ENCODE peak calls at places on chromosomes 7 and 10, in seven cellular contexts. C is adrenal gland, J is heart left ventricle, W is AG04450, O is GM23248, I is SK-N-SH, B is A673. U is an unnamed sample.

GRCh38 chr7:130242198-130243014 is 24.3 kb upstream of the CPA2 start:
- DNase-seq in C (peak), O (peak), I (peak), J (peak), W (peak), B (peak), U (peak)

GRCh38 chr10:122141821-122142651 is 129.1 kb upstream of the BTBD16 start:
- DNase-seq in I (no peak), B (no peak), W (no peak), C (no peak), O (peak), J (peak), U (no peak)

GRCh38 chr7:115728518-115728917 is 302.0 kb downstream of the TFEC start:
- DNase-seq in I (no peak), J (no peak), B (no peak), W (no peak), C (no peak), O (no peak), U (no peak)

GRCh38 chr7:92834661-92835139 is 1.7 kb downstream of the CDK6 start:
- DNase-seq in C (peak), W (no peak), B (no peak), I (peak), O (peak), J (peak), U (no peak)

GRCh38 chr10:13382759-13383753 is 35.0 kb upstream of the SEPHS1 start:
- DNase-seq in W (no peak), I (no peak), B (no peak), J (no peak), C (no peak), O (peak), U (no peak)

GRCh38 chr7:136938476-136938875 is 70.0 kb downstream of the CHRM2 start:
- DNase-seq in I (no peak), W (no peak), O (no peak), C (no peak), J (no peak), B (no peak), U (no peak)

GRCh38 chr10:43409385-43410109 is 561 bp upstream of the HNRNPF start:
- DNase-seq in W (no peak), O (peak), C (peak), J (peak), I (peak), B (no peak), U (peak)

GRCh38 chr7:92714280-92714679 is 122.1 kb downstream of the CDK6 start:
- DNase-seq in B (no peak), C (no peak), I (no peak), J (no peak), W (no peak), O (no peak), U (no peak)

GRCh38 chr7:156832195-156832877 is 60.6 kb downstream of the LMBR1 start:
- DNase-seq in J (no peak), W (no peak), C (no peak), O (no peak), B (no peak), I (no peak), U (no peak)

GRCh38 chr7:138967159-138967558 is 14.0 kb downstream of the KIAA1549 start:
- DNase-seq in I (no peak), J (no peak), B (no peak), O (no peak), C (no peak), W (no peak), U (no peak)

GRCh38 chr7:92806496-92806895 is 29.9 kb downstream of the CDK6 start:
- DNase-seq in W (no peak), C (no peak), O (no peak), J (no peak), B (no peak), I (no peak), U (no peak)

GRCh38 chr10:60312818-60313588 is 76.7 kb downstream of the ANK3 start:
- DNase-seq in W (no peak), B (peak), J (no peak), C (no peak), O (peak), I (no peak), U (no peak)

GRCh38 chr10:122821808-122822207 is 23.8 kb downstream of the CUZD1 start:
- DNase-seq in I (no peak), W (no peak), O (no peak), J (no peak), C (no peak), B (no peak), U (no peak)

GRCh38 chr7:17624379-17624778 is 315.9 kb downstream of the SNX13 start:
- DNase-seq in O (no peak), B (no peak), I (no peak), C (no peak), J (no peak), W (no peak), U (no peak)

GRCh38 chr10:13672505-13672904 is 85.7 kb downstream of the PRPF18 start:
- DNase-seq in W (no peak), I (no peak), B (peak), J (no peak), O (no peak), C (no peak), U (no peak)

GRCh38 chr7:94289071-94289470 is 105.6 kb upstream of the COL1A2 start:
- DNase-seq in J (peak), C (peak), W (peak), B (peak), I (peak), O (peak), U (no peak)

GRCh38 chr10:73113543-73113942 is 3.3 kb downstream of the NUDT13 start:
- DNase-seq in B (no peak), I (no peak), C (no peak), W (no peak), O (peak), J (no peak), U (no peak)

DNA sequence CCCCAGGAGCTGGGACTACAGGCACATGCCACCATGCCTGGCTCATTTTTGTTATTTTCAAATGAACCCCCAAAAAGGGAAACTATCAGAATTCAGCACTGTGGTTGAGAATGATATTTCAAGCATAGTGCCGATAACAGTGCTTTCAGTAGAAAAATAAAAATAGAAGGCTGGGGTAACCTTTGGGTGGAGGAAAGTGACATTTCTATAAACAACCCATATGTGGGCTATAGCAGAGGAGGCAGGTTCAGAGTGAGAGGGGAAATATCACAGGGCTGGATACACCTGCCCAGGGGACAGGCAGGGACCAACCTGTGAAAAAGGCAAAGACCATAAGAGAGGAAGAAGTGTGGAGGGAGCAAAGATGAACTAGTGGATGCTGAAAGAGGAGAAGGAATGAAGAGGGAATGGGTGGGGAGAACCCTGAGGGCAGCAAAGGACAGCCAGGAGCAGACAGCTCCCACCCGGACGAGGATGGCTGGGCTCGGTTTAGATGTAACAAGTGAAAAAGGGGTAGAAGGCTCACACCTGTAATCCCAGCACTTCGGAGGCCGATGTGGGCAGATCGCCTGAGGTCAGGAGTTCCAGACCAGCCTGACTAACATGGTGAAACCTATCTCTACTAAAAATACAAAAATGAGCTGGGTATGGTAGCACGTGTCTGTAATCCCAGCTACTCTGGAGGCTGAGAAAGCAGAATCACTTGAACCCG is 56.5 kb downstream of the MAP3K8 start:
- DNase-seq in B (no peak), O (no peak), I (no peak), C (no peak), W (no peak), J (no peak), U (no peak)
- H3K27ac ChIP-seq in B (no peak), O (no peak), I (no peak), C (no peak), W (no peak), J (no peak), U (no peak)

GRCh38 chr10:103732339-103732738 is 123.0 kb downstream of the SH3PXD2A start:
- DNase-seq in C (no peak), J (no peak), O (no peak), I (no peak), W (no peak), B (no peak), U (no peak)
- H3K27ac ChIP-seq in C (no peak), J (no peak), O (no peak), I (peak), W (no peak), B (no peak), U (no peak)

GRCh38 chr10:6269953-6270867 is 67.5 kb downstream of the PFKFB3 start:
- DNase-seq in W (no peak), B (no peak), I (no peak), J (no peak), C (no peak), O (no peak), U (peak)
- H3K27ac ChIP-seq in W (no peak), B (no peak), I (no peak), J (no peak), C (no peak), O (no peak), U (peak)

GRCh38 chr7:100119075-100119700 is at the start of the genes CNPY4 and TAF6:
- DNase-seq in W (peak), I (peak), O (peak), J (peak), B (peak), C (peak), U (peak)
- H3K27ac ChIP-seq in W (peak), I (peak), O (peak), J (peak), B (peak), C (peak), U (peak)

DNA sequence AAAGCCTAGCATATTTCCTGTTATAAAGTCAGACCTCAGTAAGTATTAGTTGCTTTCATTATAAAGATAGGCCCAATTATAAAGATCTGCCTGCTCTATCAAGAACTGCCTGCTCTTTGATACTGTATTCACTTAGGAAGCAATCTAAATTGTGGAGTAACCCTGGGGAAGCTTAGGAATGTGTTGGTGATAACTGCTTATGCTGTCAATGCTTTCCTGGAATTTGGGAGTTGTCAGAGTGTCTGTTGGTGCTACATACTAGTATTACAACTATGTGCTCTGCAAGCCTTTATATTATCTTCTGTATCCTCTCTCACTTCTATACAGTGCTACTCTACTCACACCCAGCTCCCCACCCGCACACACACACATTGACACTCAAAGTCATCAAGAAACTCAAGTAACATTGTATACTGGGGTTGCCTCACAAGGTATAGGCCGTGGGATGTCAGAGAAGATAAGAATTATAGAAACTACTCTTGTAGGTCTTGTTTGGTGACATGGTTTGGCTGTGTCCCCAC is 6.1 kb downstream of the ZNF277 start:
- DNase-seq in I (no peak), O (peak), B (no peak), C (no peak), J (no peak), W (no peak), U (no peak)
- H3K27ac ChIP-seq in I (no peak), O (no peak), B (no peak), C (no peak), J (peak), W (no peak), U (no peak)

DNA sequence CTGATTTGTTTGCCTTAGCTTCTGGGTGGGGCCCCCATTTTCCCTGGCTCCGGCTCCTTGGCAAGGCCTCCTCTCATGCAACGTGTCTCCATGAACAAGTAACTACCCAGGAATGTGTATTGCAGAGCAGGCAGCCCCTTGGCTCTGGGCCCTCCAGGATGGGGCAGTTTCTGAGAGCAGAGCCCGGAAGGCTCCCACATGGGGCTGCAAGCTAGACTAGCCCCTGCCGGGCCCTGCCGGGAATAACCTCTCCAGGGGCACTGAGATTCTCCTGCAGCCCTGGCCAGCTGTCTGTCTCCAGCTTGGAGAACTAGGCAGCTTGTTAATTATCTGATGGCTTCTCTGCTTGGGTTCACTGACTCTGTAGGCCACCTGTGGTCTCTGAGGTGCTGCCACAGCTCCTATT is 184.0 kb upstream of the INHBA start:
- DNase-seq in O (peak), C (no peak), J (peak), B (peak), W (peak), I (no peak), U (no peak)
- H3K27ac ChIP-seq in O (peak), C (no peak), J (peak), B (peak), W (peak), I (peak), U (no peak)

DNA sequence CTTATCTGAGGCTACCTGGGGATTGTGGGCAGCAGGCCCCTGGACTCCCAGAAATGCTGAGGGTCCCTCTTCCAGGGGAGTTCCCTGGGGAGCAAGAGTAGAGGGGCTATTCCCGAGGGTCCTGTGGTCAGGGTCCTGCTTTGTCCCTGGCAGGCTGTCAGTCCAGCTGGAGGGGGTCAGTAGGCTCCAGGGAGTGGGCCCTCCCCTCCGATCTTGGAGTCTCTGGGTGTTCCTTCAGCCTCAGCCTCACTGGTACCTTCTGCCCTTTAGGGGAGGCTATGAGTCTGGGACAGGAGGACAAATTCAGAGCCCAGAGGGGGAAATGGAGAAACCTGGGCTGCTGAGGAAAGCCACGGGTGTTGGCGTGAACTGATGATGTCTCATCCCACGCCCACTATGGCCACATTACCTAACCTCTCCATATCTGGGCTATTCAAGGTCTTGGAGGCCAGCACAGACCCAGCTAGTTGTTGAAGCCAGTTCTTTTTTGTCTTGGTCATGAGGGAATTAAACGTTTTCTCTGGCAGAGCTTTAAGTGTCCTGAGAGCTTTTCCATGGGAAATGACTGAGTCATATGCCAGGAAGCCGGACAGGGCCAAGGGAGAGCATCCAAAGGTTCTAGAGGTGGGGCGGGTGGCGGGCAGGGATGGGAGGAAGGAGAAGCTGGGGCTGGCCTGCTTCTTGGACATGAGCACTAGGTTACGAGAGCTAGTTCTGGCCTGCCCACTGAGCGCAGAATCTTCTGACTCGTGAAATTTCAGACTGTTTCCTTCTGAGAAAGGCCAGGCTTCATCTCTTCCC is 6.2 kb downstream of the CALHM2 start:
- DNase-seq in I (no peak), W (no peak), C (peak), B (no peak), J (peak), O (peak), U (no peak)
- H3K27ac ChIP-seq in I (peak), W (peak), C (peak), B (no peak), J (peak), O (peak), U (no peak)

DNA sequence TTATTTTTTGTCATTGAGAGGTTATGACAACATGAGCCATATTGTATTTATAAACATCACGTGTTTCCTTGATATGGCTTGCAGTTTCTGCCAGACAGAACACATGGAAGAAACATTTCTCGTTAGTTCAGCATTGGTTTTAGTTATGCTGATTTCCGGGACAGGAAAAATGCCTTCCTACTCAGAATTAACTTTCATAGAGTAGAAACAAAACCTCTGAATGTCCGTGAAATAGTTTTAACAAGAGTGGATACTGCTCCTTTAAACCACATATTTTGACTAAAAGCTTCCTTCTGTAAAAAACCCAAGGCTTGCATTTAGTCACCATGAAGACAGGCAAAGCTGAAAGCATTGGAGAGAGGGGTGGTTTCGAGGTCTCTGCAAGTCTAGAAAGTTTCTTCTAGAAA is 240.4 kb downstream of the KIAA1217 start:
- DNase-seq in I (no peak), O (peak), W (no peak), B (peak), J (no peak), C (no peak), U (no peak)
- H3K27ac ChIP-seq in I (peak), O (peak), W (peak), B (peak), J (peak), C (no peak), U (no peak)

DNA sequence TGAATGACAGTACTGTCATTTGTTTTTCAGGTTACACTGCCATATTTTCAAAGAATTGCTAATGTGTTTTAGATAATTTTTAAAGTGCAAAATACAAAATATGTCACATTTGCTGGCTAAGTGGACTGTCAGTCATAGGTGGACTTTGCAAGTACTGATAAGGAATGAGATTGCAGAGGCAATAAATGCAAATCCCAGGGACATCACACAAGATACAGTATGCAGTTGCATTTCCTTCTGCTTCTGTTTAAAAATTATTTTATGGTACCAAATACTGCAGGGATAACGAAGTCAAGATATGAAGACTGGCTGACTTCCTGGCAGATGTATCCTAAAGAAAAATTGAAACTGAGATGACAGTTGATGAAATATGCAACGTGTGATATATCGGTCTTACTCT is 237.6 kb upstream of the MAGI2 start:
- DNase-seq in O (no peak), C (no peak), J (no peak), B (no peak), W (no peak), I (no peak), U (no peak)
- H3K27ac ChIP-seq in O (no peak), C (no peak), J (no peak), B (no peak), W (no peak), I (no peak), U (no peak)